ENCODE peak calls at places on chromosome 5, in four cellular contexts. One of them, this sample, is unnamed.

GRCh38 chr5:54944364-54944763 is 41.0 kb downstream of the ESM1 start:
- DNase-seq in mucosa of descending colon: no peak
- DNase-seq in osteocyte: no peak
- DNase-seq in colonic mucosa: no peak
- DNase-seq in this sample: peak; percentile 4

GRCh38 chr5:10527281-10527950 is 36.5 kb upstream of the ANKRD33B start:
- DNase-seq in osteocyte: no peak
- DNase-seq in mucosa of descending colon: no peak
- DNase-seq in colonic mucosa: no peak
- DNase-seq in this sample: no peak

GRCh38 chr5:151497391-151498002 is 50.1 kb downstream of the SLC36A1 start:
- DNase-seq in mucosa of descending colon: no peak
- DNase-seq in colonic mucosa: no peak
- DNase-seq in osteocyte: no peak
- DNase-seq in this sample: no peak

GRCh38 chr5:157913575-157913974 is 54.6 kb upstream of the CLINT1 start:
- DNase-seq in colonic mucosa: no peak
- DNase-seq in osteocyte: no peak
- DNase-seq in mucosa of descending colon: no peak
- DNase-seq in this sample: no peak

GRCh38 chr5:115751176-115751575 is 65.3 kb downstream of the CDO1 start:
- DNase-seq in osteocyte: no peak
- DNase-seq in mucosa of descending colon: no peak
- DNase-seq in colonic mucosa: no peak
- DNase-seq in this sample: no peak

GRCh38 chr5:95628933-95629332 is 9.0 kb downstream of the GPR150 start:
- DNase-seq in mucosa of descending colon: no peak
- DNase-seq in osteocyte: no peak
- DNase-seq in colonic mucosa: no peak
- DNase-seq in this sample: no peak

GRCh38 chr5:161734741-161735140 is 49.2 kb downstream of the GABRA6 start:
- DNase-seq in mucosa of descending colon: no peak
- DNase-seq in osteocyte: no peak
- DNase-seq in colonic mucosa: no peak
- DNase-seq in this sample: no peak

GRCh38 chr5:107874810-107875209 is 204.1 kb upstream of the EFNA5 start:
- DNase-seq in mucosa of descending colon: no peak
- DNase-seq in colonic mucosa: no peak
- DNase-seq in osteocyte: no peak
- DNase-seq in this sample: no peak

GRCh38 chr5:757931-758697 is 26.4 kb downstream of the ZDHHC11B start:
- DNase-seq in osteocyte: peak; percentile 86
- DNase-seq in mucosa of descending colon: peak; percentile 70
- DNase-seq in colonic mucosa: peak; percentile 44
- DNase-seq in this sample: peak; percentile 59

GRCh38 chr5:142421158-142421617 is 96.4 kb upstream of the SPRY4 start:
- DNase-seq in colonic mucosa: peak; percentile 61
- DNase-seq in mucosa of descending colon: no peak
- DNase-seq in osteocyte: no peak
- DNase-seq in this sample: no peak

GRCh38 chr5:14908195-14908594 is 36.6 kb upstream of the ANKH start:
- DNase-seq in mucosa of descending colon: no peak
- DNase-seq in colonic mucosa: no peak
- DNase-seq in osteocyte: no peak
- DNase-seq in this sample: no peak

GRCh38 chr5:140926211-140926902 is at the start of gene PCDHAC1:
- DNase-seq in osteocyte: peak; percentile 97
- DNase-seq in colonic mucosa: peak; percentile 42
- DNase-seq in mucosa of descending colon: peak; percentile 51
- DNase-seq in this sample: peak; percentile 97

GRCh38 chr5:176337913-176338312 is 23.7 kb downstream of the KIAA1191 start:
- DNase-seq in osteocyte: no peak
- DNase-seq in colonic mucosa: no peak
- DNase-seq in mucosa of descending colon: no peak
- DNase-seq in this sample: no peak

GRCh38 chr5:145718956-145719355 is 116.2 kb downstream of the PRELID2 start:
- DNase-seq in mucosa of descending colon: no peak
- DNase-seq in osteocyte: no peak
- DNase-seq in colonic mucosa: no peak
- DNase-seq in this sample: no peak
- TF ChIP-seq CTCF in mucosa of descending colon: no peak
- TF ChIP-seq CTCF in osteocyte: peak; percentile 60
- TF ChIP-seq CTCF in colonic mucosa: no peak
- TF ChIP-seq CTCF in this sample: peak; percentile 47

GRCh38 chr5:109409844-109410388 is at the start of gene PJA2:
- DNase-seq in osteocyte: peak; percentile 100
- DNase-seq in colonic mucosa: peak; percentile 98
- DNase-seq in mucosa of descending colon: peak; percentile 96
- DNase-seq in this sample: peak; percentile 98
- TF ChIP-seq CTCF in osteocyte: peak; percentile 46
- TF ChIP-seq CTCF in colonic mucosa: peak; percentile 31
- TF ChIP-seq CTCF in mucosa of descending colon: no peak
- TF ChIP-seq CTCF in this sample: no peak

GRCh38 chr5:7074176-7074575 is 321.8 kb upstream of the ADCY2 start:
- DNase-seq in osteocyte: no peak
- DNase-seq in colonic mucosa: no peak
- DNase-seq in mucosa of descending colon: no peak
- DNase-seq in this sample: no peak

GRCh38 chr5:7078090-7078489 is 317.8 kb upstream of the ADCY2 start:
- DNase-seq in osteocyte: no peak
- DNase-seq in mucosa of descending colon: no peak
- DNase-seq in colonic mucosa: no peak
- DNase-seq in this sample: no peak

GRCh38 chr5:7073666-7074065 is 322.3 kb upstream of the ADCY2 start:
- DNase-seq in osteocyte: no peak
- DNase-seq in mucosa of descending colon: no peak
- DNase-seq in colonic mucosa: no peak
- DNase-seq in this sample: no peak

GRCh38 chr5:7080501-7080900 is 315.4 kb upstream of the ADCY2 start:
- DNase-seq in mucosa of descending colon: no peak
- DNase-seq in colonic mucosa: no peak
- DNase-seq in osteocyte: no peak
- DNase-seq in this sample: no peak

GRCh38 chr5:7078901-7079300 is 317.0 kb upstream of the ADCY2 start:
- DNase-seq in osteocyte: no peak
- DNase-seq in mucosa of descending colon: no peak
- DNase-seq in colonic mucosa: peak; percentile 20
- DNase-seq in this sample: peak; percentile 41
- TF ChIP-seq CTCF in osteocyte: no peak
- TF ChIP-seq CTCF in mucosa of descending colon: no peak
- TF ChIP-seq CTCF in colonic mucosa: peak; percentile 11
- TF ChIP-seq CTCF in this sample: peak; percentile 41

GRCh38 chr5:168104811-168105481 is 186.5 kb upstream of the WWC1 start:
- DNase-seq in colonic mucosa: peak; percentile 71
- DNase-seq in osteocyte: no peak
- DNase-seq in mucosa of descending colon: peak; percentile 65
- DNase-seq in this sample: no peak
- TF ChIP-seq CTCF in colonic mucosa: peak; percentile 33
- TF ChIP-seq CTCF in osteocyte: peak; percentile 15
- TF ChIP-seq CTCF in mucosa of descending colon: no peak
- TF ChIP-seq CTCF in this sample: peak; percentile 17

GRCh38 chr5:98110270-98110669 is 663.2 kb upstream of the RGMB start:
- DNase-seq in mucosa of descending colon: no peak
- DNase-seq in colonic mucosa: no peak
- DNase-seq in osteocyte: no peak
- DNase-seq in this sample: no peak

GRCh38 chr5:98108497-98108896 is 665.0 kb upstream of the RGMB start:
- DNase-seq in osteocyte: no peak
- DNase-seq in mucosa of descending colon: no peak
- DNase-seq in colonic mucosa: no peak
- DNase-seq in this sample: no peak

GRCh38 chr5:98110791-98111190 is 662.7 kb upstream of the RGMB start:
- DNase-seq in mucosa of descending colon: no peak
- DNase-seq in colonic mucosa: no peak
- DNase-seq in osteocyte: no peak
- DNase-seq in this sample: no peak

GRCh38 chr5:98109561-98110006 is 663.9 kb upstream of the RGMB start:
- DNase-seq in mucosa of descending colon: no peak
- DNase-seq in osteocyte: no peak
- DNase-seq in colonic mucosa: no peak
- DNase-seq in this sample: no peak

DNA sequence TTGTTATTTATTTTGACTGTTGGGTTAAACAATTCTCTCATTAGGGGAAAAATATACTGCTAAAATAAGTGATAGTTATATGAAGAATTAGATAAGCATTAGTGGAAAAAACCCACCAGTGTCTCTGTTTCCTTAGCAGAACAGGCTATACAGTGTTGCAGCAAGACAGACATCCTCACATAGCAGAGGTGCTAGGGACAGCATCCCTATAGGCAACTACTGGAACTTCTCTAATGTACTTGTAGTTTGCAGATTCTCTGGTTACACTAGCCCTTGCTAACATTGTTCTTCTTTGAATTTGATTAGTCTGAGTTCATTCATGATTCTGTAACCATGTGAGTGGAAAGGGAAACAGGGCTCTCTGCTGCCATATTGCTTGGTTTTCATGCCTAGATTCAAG is 661.8 kb upstream of the RGMB start:
- DNase-seq in colonic mucosa: no peak
- DNase-seq in mucosa of descending colon: no peak
- DNase-seq in osteocyte: no peak
- DNase-seq in this sample: no peak
- TF ChIP-seq CTCF in colonic mucosa: no peak
- TF ChIP-seq CTCF in mucosa of descending colon: no peak
- TF ChIP-seq CTCF in osteocyte: peak; percentile 25
- TF ChIP-seq CTCF in this sample: no peak

DNA sequence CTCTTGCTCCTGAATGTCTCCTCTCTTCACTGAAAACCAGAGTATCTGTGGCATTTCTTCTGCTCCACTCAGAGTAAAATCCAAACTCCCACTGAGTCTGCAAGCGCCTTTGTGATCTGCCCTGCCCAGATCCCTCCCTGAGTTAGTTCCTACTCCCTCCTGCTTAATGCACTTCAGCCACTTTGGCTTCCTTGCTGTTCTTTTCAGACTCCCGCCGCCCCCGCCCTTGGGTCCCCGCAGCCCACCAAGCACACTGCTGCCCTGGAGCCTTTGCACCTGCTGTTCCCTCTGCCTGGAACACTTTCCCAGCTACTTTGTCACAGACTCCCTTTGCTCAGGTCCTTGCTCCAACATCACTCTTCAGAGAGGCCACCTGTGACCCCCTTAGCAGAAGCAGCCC is 127.2 kb upstream of the SLC25A48 start:
- DNase-seq in colonic mucosa: no peak
- DNase-seq in osteocyte: peak; percentile 54
- DNase-seq in mucosa of descending colon: no peak
- DNase-seq in this sample: no peak
- TF ChIP-seq CTCF in colonic mucosa: no peak
- TF ChIP-seq CTCF in osteocyte: no peak
- TF ChIP-seq CTCF in mucosa of descending colon: no peak
- TF ChIP-seq CTCF in this sample: no peak

GRCh38 chr5:173327948-173328895 is at the start of gene STC2:
- DNase-seq in mucosa of descending colon: peak; percentile 41
- DNase-seq in osteocyte: peak; percentile 97
- DNase-seq in colonic mucosa: peak; percentile 55
- DNase-seq in this sample: peak; percentile 92
- TF ChIP-seq CTCF in mucosa of descending colon: no peak
- TF ChIP-seq CTCF in osteocyte: peak; percentile 5
- TF ChIP-seq CTCF in colonic mucosa: no peak
- TF ChIP-seq CTCF in this sample: no peak

GRCh38 chr5:177508217-177508611 is 1.4 kb downstream of the DOK3 start:
- DNase-seq in mucosa of descending colon: no peak
- DNase-seq in colonic mucosa: no peak
- DNase-seq in osteocyte: no peak
- DNase-seq in this sample: no peak

GRCh38 chr5:177508837-177509236 is 789 bp downstream of the DOK3 start:
- DNase-seq in colonic mucosa: no peak
- DNase-seq in osteocyte: no peak
- DNase-seq in mucosa of descending colon: no peak
- DNase-seq in this sample: no peak

GRCh38 chr5:177509991-177510566 is 453 bp upstream of the DOK3 start:
- DNase-seq in colonic mucosa: no peak
- DNase-seq in mucosa of descending colon: no peak
- DNase-seq in osteocyte: no peak
- DNase-seq in this sample: no peak

GRCh38 chr5:177510567-177511053 is 984 bp upstream of the DOK3 start:
- DNase-seq in colonic mucosa: no peak
- DNase-seq in osteocyte: no peak
- DNase-seq in mucosa of descending colon: no peak
- DNase-seq in this sample: no peak

GRCh38 chr5:177509361-177509951 is at the start of gene DOK3:
- DNase-seq in mucosa of descending colon: peak; percentile 67
- DNase-seq in colonic mucosa: peak; percentile 44
- DNase-seq in osteocyte: no peak
- DNase-seq in this sample: peak; percentile 34
- TF ChIP-seq CTCF in mucosa of descending colon: no peak
- TF ChIP-seq CTCF in colonic mucosa: no peak
- TF ChIP-seq CTCF in osteocyte: no peak
- TF ChIP-seq CTCF in this sample: no peak